ENCODE peak calls at places on chromosome 6, in five cellular contexts. W is GM12865, P is T47D, S is NCI-H226, J is T-cell. T is an unnamed sample.

GRCh38 chr6:169824848-169825557 is 73.6 kb downstream of the ERMARD start:
- DNase-seq in J (no peak), W (no peak), P (no peak), S (no peak), T (no peak)

GRCh38 chr6:151067684-151068596 is 171.8 kb upstream of the AKAP12 start:
- DNase-seq in W (no peak), J (no peak), S (peak), P (no peak), T (no peak)

GRCh38 chr6:7919871-7920270 is 9.3 kb upstream of the TXNDC5 start:
- DNase-seq in S (peak), W (no peak), J (no peak), P (no peak), T (no peak)

GRCh38 chr6:23413327-23414203 is 712.5 kb upstream of the NRSN1 start:
- DNase-seq in J (no peak), S (no peak), W (no peak), P (no peak), T (no peak)

GRCh38 chr6:83558975-83559374 is 46.6 kb downstream of the PRSS35 start:
- DNase-seq in P (no peak), W (no peak), J (no peak), S (no peak), T (no peak)

GRCh38 chr6:26501482-26501986 is 1.4 kb downstream of the BTN1A1 start:
- DNase-seq in J (peak), W (peak), P (no peak), S (no peak), T (no peak)

GRCh38 chr6:168968228-168968627 is 285.4 kb downstream of the THBS2 start:
- DNase-seq in P (no peak), J (peak), S (no peak), W (peak), T (peak)

GRCh38 chr6:380234-381218 is 11.0 kb upstream of the IRF4 start:
- DNase-seq in J (no peak), W (no peak), P (no peak), S (no peak), T (no peak)

GRCh38 chr6:18441253-18441979 is 54.3 kb downstream of the RNF144B start:
- DNase-seq in S (no peak), P (no peak), W (no peak), J (no peak), T (no peak)

GRCh38 chr6:166156942-166157341 is 10.7 kb downstream of the TBXT start:
- DNase-seq in W (no peak), P (peak), S (no peak), J (no peak), T (no peak)

GRCh38 chr6:43455034-43455747 is at the start of gene DLK2:
- DNase-seq in P (no peak), S (peak), W (peak), J (peak), T (no peak)

GRCh38 chr6:151425561-151425960 is 26.4 kb downstream of the RMND1 start:
- DNase-seq in S (no peak), P (no peak), J (no peak), W (no peak), T (no peak)

GRCh38 chr6:68572525-68572924 is 62.6 kb upstream of the ADGRB3 start:
- DNase-seq in W (peak), S (no peak), P (peak), J (no peak), T (peak)

GRCh38 chr6:10151144-10151915 is 263.5 kb downstream of the TFAP2A start:
- DNase-seq in S (peak), P (no peak), J (no peak), W (no peak), T (no peak)

GRCh38 chr6:3388786-3389185 is 68.1 kb downstream of the SLC22A23 start:
- DNase-seq in J (no peak), S (no peak), P (no peak), W (peak), T (no peak)

GRCh38 chr6:37643851-37644672 is 53.6 kb downstream of the MDGA1 start:
- DNase-seq in S (peak), J (peak), P (no peak), W (no peak), T (no peak)

GRCh38 chr6:40328376-40328987 is 258.7 kb downstream of the LRFN2 start:
- DNase-seq in S (no peak), P (peak), J (peak), W (peak), T (no peak)

GRCh38 chr6:170230520-170231390 is 60.1 kb downstream of the DLL1 start:
- DNase-seq in J (no peak), S (no peak), P (no peak), W (no peak), T (no peak)

GRCh38 chr6:169072127-169073042 is 181.3 kb downstream of the THBS2 start:
- DNase-seq in W (no peak), S (no peak), P (no peak), J (no peak), T (no peak)

GRCh38 chr6:30463651-30464618 is 25.4 kb upstream of the HLA-E start:
- DNase-seq in J (peak), P (no peak), W (peak), S (no peak), T (peak)

GRCh38 chr6:33428219-33428890 is 8.5 kb downstream of the SYNGAP1 start:
- DNase-seq in J (no peak), W (peak), S (no peak), P (peak), T (peak)

GRCh38 chr6:161745594-161745993 is 471.7 kb upstream of the AGPAT4 start:
- DNase-seq in J (no peak), S (no peak), P (no peak), W (no peak), T (no peak)

GRCh38 chr6:139508023-139508422 is 133.6 kb upstream of the CITED2 start:
- DNase-seq in J (no peak), W (no peak), S (no peak), P (no peak), T (no peak)

GRCh38 chr6:137998461-137999019 is 108.7 kb downstream of the PERP start:
- DNase-seq in S (no peak), P (no peak), W (no peak), J (no peak), T (no peak)

GRCh38 chr6:169640347-169640972 is 61.4 kb downstream of the WDR27 start:
- DNase-seq in S (no peak), P (no peak), J (no peak), W (no peak), T (no peak)

GRCh38 chr6:68226460-68226859 is 408.6 kb upstream of the ADGRB3 start:
- DNase-seq in J (no peak), W (peak), P (no peak), S (no peak), T (peak)

GRCh38 chr6:146980900-146981329 is 223.3 kb upstream of the STXBP5 start:
- DNase-seq in S (no peak), J (no peak), W (no peak), P (no peak), T (no peak)

GRCh38 chr6:167760979-167761793 is 65.5 kb upstream of the AFDN start:
- DNase-seq in J (no peak), W (no peak), S (peak), P (no peak), T (no peak)

GRCh38 chr6:47308674-47309325 is 905 bp downstream of the TNFRSF21 start:
- DNase-seq in J (no peak), P (peak), W (no peak), S (no peak), T (peak)

T was measured in NAMALWA.